ENCODE peak calls at places on chromosomes 5 and 9, in five cellular contexts. V is RWPE1, A is heart right ventricle, Z is brain microvascular endothelial cell, F is spleen. U is an unnamed sample.

GRCh38 chr9:37942616-37943328 is 38.8 kb upstream of the SLC25A51 start:
- DNase-seq in V (no peak), A (no peak), Z (no peak), F (no peak), U (peak; percentile 31)

GRCh38 chr5:6832994-6833393 is 119.8 kb downstream of the TENT4A start:
- DNase-seq in V (no peak), A (no peak), Z (no peak), F (no peak), U (no peak)

GRCh38 chr5:170307575-170308465 is 10.2 kb upstream of the LCP2 start:
- DNase-seq in V (peak; percentile 87), A (peak; percentile 81), Z (peak; percentile 69), F (peak; percentile 84), U (peak; percentile 77)

GRCh38 chr9:126932871-126933321 is 18.3 kb downstream of the RALGPS1 start:
- DNase-seq in V (no peak), A (no peak), Z (no peak), F (no peak), U (peak; percentile 37)

GRCh38 chr5:103450333-103451061 is 112.1 kb downstream of the NUDT12 start:
- DNase-seq in V (peak; percentile 60), A (no peak), Z (peak; percentile 77), F (no peak), U (no peak)

GRCh38 chr5:129554134-129554904 is 94.2 kb downstream of the ADAMTS19 start:
- DNase-seq in V (no peak), A (no peak), Z (no peak), F (no peak), U (no peak)

GRCh38 chr9:89745601-89746376 is 141.0 kb downstream of the GADD45G start:
- DNase-seq in V (no peak), A (no peak), Z (no peak), F (no peak), U (no peak)

GRCh38 chr9:132894857-132895846 is 16.5 kb downstream of the SPACA9 start:
- DNase-seq in V (no peak), A (no peak), Z (no peak), F (no peak), U (no peak)

GRCh38 chr5:168681556-168682183 is 102.5 kb upstream of the PANK3 start:
- DNase-seq in V (no peak), A (peak; percentile 53), Z (peak; percentile 52), F (peak; percentile 83), U (peak; percentile 78)

GRCh38 chr5:9726931-9727330 is 96.8 kb upstream of the TAS2R1 start:
- DNase-seq in V (no peak), A (no peak), Z (no peak), F (no peak), U (no peak)

GRCh38 chr5:53557386-53557785 is 3.1 kb upstream of the NDUFS4 start:
- DNase-seq in V (no peak), A (no peak), Z (peak; percentile 64), F (no peak), U (no peak)

GRCh38 chr9:75893096-75893495 is 2.6 kb downstream of the PCSK5 start:
- DNase-seq in V (no peak), A (no peak), Z (no peak), F (no peak), U (no peak)

GRCh38 chr9:73001860-73002259 is 49.0 kb upstream of the ALDH1A1 start:
- DNase-seq in V (no peak), A (no peak), Z (no peak), F (no peak), U (no peak)

GRCh38 chr9:33461474-33461873 is 12.2 kb downstream of the NOL6 start:
- DNase-seq in V (no peak), A (no peak), Z (no peak), F (no peak), U (no peak)

GRCh38 chr9:137800196-137801022 is 77.2 kb upstream of the CACNA1B start:
- DNase-seq in V (no peak), A (no peak), Z (no peak), F (no peak), U (no peak)

GRCh38 chr5:131548190-131548589 is 86.8 kb downstream of the RAPGEF6 start:
- DNase-seq in V (no peak), A (no peak), Z (no peak), F (no peak), U (no peak)

GRCh38 chr5:150411245-150411979 is 1.3 kb downstream of the CD74 start:
- DNase-seq in V (no peak), A (peak; percentile 61), Z (peak; percentile 28), F (peak; percentile 90), U (no peak)

GRCh38 chr9:126956929-126957686 is 42.5 kb downstream of the RALGPS1 start:
- DNase-seq in V (peak; percentile 74), A (peak; percentile 38), Z (peak; percentile 33), F (no peak), U (no peak)

GRCh38 chr5:56852228-56853000 is 37.1 kb downstream of the MAP3K1 start:
- DNase-seq in V (no peak), A (no peak), Z (no peak), F (no peak), U (no peak)

GRCh38 chr5:54844905-54845566 is 140.4 kb downstream of the ESM1 start:
- DNase-seq in V (no peak), A (no peak), Z (no peak), F (no peak), U (no peak)

GRCh38 chr9:130171226-130172148 is 717 bp upstream of the NCS1 start:
- DNase-seq in V (peak; percentile 67), A (no peak), Z (no peak), F (no peak), U (no peak)
- H3K27ac ChIP-seq in V (peak overlapping the region; percentile 76), A (no peak overlapping the region), Z (no peak overlapping the region), F (no peak overlapping the region), U (no peak overlapping the region)

GRCh38 chr9:69308217-69308931 is 16.6 kb upstream of the ENTREP1 start:
- DNase-seq in V (no peak), A (no peak), Z (no peak), F (no peak), U (no peak)
- H3K27ac ChIP-seq in V (no peak overlapping the region), A (no peak overlapping the region), Z (no peak overlapping the region), F (no peak overlapping the region), U (no peak overlapping the region)

GRCh38 chr5:35198096-35198495 is 32.2 kb downstream of the PRLR start:
- DNase-seq in V (no peak), A (no peak), Z (peak; percentile 38), F (no peak), U (peak; percentile 90)
- H3K27ac ChIP-seq in V (no peak overlapping the region), A (no peak overlapping the region), Z (no peak overlapping the region), F (no peak overlapping the region), U (no peak overlapping the region)

DNA sequence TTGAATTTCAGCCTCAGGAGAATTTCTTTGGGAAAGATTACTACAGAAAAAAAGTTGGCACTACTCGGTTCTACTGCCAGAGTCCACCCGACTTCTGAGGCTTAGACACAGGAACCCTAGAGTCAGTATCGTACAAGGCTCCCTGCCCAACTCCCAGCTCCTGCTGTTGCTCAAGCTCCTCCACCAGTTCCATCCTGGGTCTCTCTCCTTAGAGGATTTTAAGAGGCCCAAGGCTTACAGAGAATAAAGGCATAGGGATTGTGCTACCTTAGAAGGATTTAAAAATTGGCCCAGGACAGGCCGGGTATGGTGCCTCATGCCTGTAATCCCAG is 29.0 kb upstream of the SSBP2 start:
- DNase-seq in V (no peak), A (no peak), Z (no peak), F (no peak), U (no peak)
- H3K27ac ChIP-seq in V (no peak overlapping the region), A (peak overlapping the region; percentile 66), Z (no peak overlapping the region), F (peak overlapping the region; percentile 80), U (peak overlapping the region; percentile 7)

GRCh38 chr9:68914751-68915150 is 99.2 kb downstream of the PRKACG start:
- DNase-seq in V (no peak), A (no peak), Z (no peak), F (no peak), U (no peak)

GRCh38 chr9:68912561-68912960 is 101.4 kb downstream of the PRKACG start:
- DNase-seq in V (no peak), A (no peak), Z (no peak), F (no peak), U (no peak)

GRCh38 chr9:68907910-68908309 is 106.0 kb downstream of the PRKACG start:
- DNase-seq in V (no peak), A (no peak), Z (no peak), F (no peak), U (no peak)

DNA sequence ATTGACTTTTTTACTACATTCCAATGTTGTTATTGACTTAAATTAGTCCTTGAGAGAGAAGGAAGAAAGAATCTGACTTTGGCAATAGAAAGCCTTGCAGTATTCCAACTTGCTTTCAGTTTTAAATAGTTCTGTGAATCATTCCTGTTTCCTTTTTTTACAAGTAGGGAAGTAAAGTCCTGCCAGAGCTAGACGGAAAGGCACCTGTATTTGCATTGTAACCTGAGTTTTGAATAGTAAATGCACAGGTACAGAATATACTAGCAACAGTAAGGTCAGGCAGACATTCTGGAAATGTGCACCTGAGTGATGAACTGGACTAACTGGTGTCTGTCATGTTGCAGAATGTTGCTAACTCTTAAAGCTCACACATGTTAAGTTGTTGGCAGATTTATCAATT is 100.9 kb downstream of the PRKACG start:
- DNase-seq in V (no peak), A (no peak), Z (no peak), F (no peak), U (no peak)
- H3K27ac ChIP-seq in V (no peak overlapping the region), A (no peak overlapping the region), Z (no peak overlapping the region), F (no peak overlapping the region), U (no peak overlapping the region)

GRCh38 chr9:23006127-23006526 is 559.5 kb downstream of the DMRTA1 start:
- DNase-seq in V (no peak), A (no peak), Z (no peak), F (no peak), U (no peak)
- H3K27ac ChIP-seq in V (no peak overlapping the region), A (no peak overlapping the region), Z (no peak overlapping the region), F (no peak overlapping the region), U (no peak overlapping the region)

DNA sequence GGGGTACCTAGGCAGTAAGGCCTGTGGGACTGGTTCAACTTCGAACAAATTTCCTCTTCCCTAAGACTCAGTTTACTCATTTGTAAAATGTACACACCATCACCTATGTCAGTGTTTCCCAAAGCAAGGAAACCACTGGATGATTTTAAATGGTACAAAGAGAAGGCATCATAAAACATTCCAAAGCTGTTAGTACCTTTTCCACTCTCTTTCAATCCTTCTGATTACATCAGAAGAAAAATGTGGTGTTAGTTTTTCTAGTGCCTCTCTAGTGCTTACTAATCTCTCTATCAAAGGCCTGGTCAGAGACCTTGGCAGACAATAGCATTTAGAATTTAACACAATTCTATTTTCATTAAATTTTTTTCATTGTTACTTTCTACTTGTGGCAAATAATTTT is 18.1 kb downstream of the NR6A1 start:
- DNase-seq in V (peak; percentile 71), A (no peak), Z (no peak), F (no peak), U (no peak)
- H3K27ac ChIP-seq in V (no peak overlapping the region), A (no peak overlapping the region), Z (no peak overlapping the region), F (no peak overlapping the region), U (no peak overlapping the region)

GRCh38 chr5:134610715-134611114 is 21.9 kb downstream of the SAR1B start:
- DNase-seq in V (no peak), A (no peak), Z (no peak), F (no peak), U (no peak)

GRCh38 chr5:134611515-134611914 is 21.1 kb downstream of the SAR1B start:
- DNase-seq in V (no peak), A (no peak), Z (no peak), F (no peak), U (no peak)

GRCh38 chr5:134609232-134609851 is 23.3 kb downstream of the SAR1B start:
- DNase-seq in V (no peak), A (no peak), Z (no peak), F (no peak), U (no peak)

GRCh38 chr5:134614461-134615085 is 18.1 kb downstream of the SAR1B start:
- DNase-seq in V (no peak), A (no peak), Z (no peak), F (no peak), U (no peak)
- H3K27ac ChIP-seq in V (no peak overlapping the region), A (no peak overlapping the region), Z (no peak overlapping the region), F (no peak overlapping the region), U (no peak overlapping the region)

U was measured in right cardiac atrium.